ENCODE peak calls at places on chromosomes 11 and 22, in four cellular contexts. B is HAP-1, T is transverse colon, I is HCT116. V is an unnamed sample. For H3K9me3, the result is how much of the 10 kb centered on the place peaks cover.

GRCh38 chr11:69918938-69919650 is 99.9 kb upstream of the FGF3 start:
- DNase-seq in B (peak), T (peak), I (peak), V (peak)

GRCh38 chr11:129637983-129638776 is 177.5 kb upstream of the TMEM45B start:
- DNase-seq in B (no peak), T (no peak), I (no peak), V (no peak)

GRCh38 chr11:61666684-61667297 is 13.4 kb upstream of the DAGLA start:
- DNase-seq in B (no peak), T (no peak), I (no peak), V (no peak)

GRCh38 chr11:69272055-69272454 is 21.9 kb upstream of the MYEOV start:
- DNase-seq in B (no peak), T (no peak), I (no peak), V (no peak)

GRCh38 chr22:39946571-39947407 is 13.4 kb upstream of the TMA7B start:
- DNase-seq in B (no peak), T (no peak), I (no peak), V (no peak)

GRCh38 chr11:64598797-64599697 is 8.0 kb downstream of the SLC22A12 start:
- DNase-seq in B (no peak), T (no peak), I (no peak), V (no peak)

GRCh38 chr11:6418958-6419611 is at the start of gene APBB1:
- DNase-seq in B (peak), T (peak), I (no peak), V (peak)

GRCh38 chr11:79229047-79229446 is 211.8 kb downstream of the TENM4 start:
- DNase-seq in B (no peak), T (no peak), I (no peak), V (no peak)

GRCh38 chr11:18844753-18845367 is 53.3 kb upstream of the PTPN5 start:
- DNase-seq in B (no peak), T (no peak), I (peak), V (no peak)

GRCh38 chr11:39990413-39990812 is 1469.0 kb downstream of the LRRC4C start:
- DNase-seq in B (no peak), T (no peak), I (no peak), V (no peak)

GRCh38 chr11:73239111-73239521 is 21.0 kb downstream of the P2RY2 start:
- DNase-seq in B (no peak), T (no peak), I (no peak), V (no peak)

GRCh38 chr11:121757480-121758125 is 304.8 kb upstream of the SORL1-AS1 start:
- DNase-seq in B (no peak), T (no peak), I (no peak), V (no peak)

GRCh38 chr11:124114942-124115781 is at the start of gene VWA5A:
- DNase-seq in B (peak), T (peak), I (peak), V (peak)

GRCh38 chr22:26903030-26903856 is 245.9 kb downstream of the MIAT start:
- DNase-seq in B (peak), T (peak), I (no peak), V (no peak)

GRCh38 chr22:18032455-18033101 is 8.2 kb upstream of the MICAL3 start:
- DNase-seq in B (no peak), T (no peak), I (peak), V (no peak)

GRCh38 chr11:77644887-77645286 is 7.3 kb upstream of the CLNS1A start:
- DNase-seq in B (no peak), T (no peak), I (no peak), V (no peak)

GRCh38 chr11:134950692-134951304 is 538.8 kb upstream of the B3GAT1 start:
- DNase-seq in B (no peak), T (no peak), I (no peak), V (no peak)

GRCh38 chr22:39984006-39984405 is 10.7 kb upstream of the FAM83F start:
- DNase-seq in B (no peak), T (no peak), I (no peak), V (no peak)

GRCh38 chr11:117097567-117098268 is 510 bp downstream of the SIK3 start:
- DNase-seq in B (peak), T (peak), I (no peak), V (peak)

GRCh38 chr11:1127664-1128162 is 30.0 kb upstream of the MUC5AC start:
- DNase-seq in B (no peak), T (no peak), I (no peak), V (no peak)

GRCh38 chr11:3738241-3738640 is 59.1 kb downstream of the NUP98 start:
- DNase-seq in B (no peak), T (no peak), I (no peak), V (no peak)

GRCh38 chr11:60756307-60757032 is at the start of gene MS4A15:
- DNase-seq in B (peak), T (no peak), I (peak), V (no peak)

GRCh38 chr11:118663929-118664328 is 15.5 kb downstream of the TREH start:
- DNase-seq in B (no peak), T (no peak), I (no peak), V (no peak)

GRCh38 chr11:61149624-61150615 is 11.3 kb downstream of the VPS37C start:
- DNase-seq in B (peak), T (peak), I (no peak), V (no peak)

GRCh38 chr22:37454857-37455686 is 27.8 kb upstream of the ELFN2 start:
- DNase-seq in B (no peak), T (no peak), I (peak), V (no peak)

GRCh38 chr11:68398870-68399865 is 61.4 kb upstream of the PPP6R3 start:
- DNase-seq in B (no peak), T (peak), I (no peak), V (no peak)

GRCh38 chr22:19844423-19845368 is 10.0 kb downstream of the GNB1L start:
- DNase-seq in B (no peak), T (no peak), I (no peak), V (no peak)

GRCh38 chr22:29023172-29023796 is 38.3 kb downstream of the C22orf31 start:
- DNase-seq in B (no peak), T (no peak), I (no peak), V (no peak)

GRCh38 chr11:82229346-82229745 is 504.3 kb downstream of the FAM181B start:
- DNase-seq in B (no peak), T (no peak), I (no peak), V (no peak)

GRCh38 chr11:71207996-71208774 is 44.2 kb downstream of the SHANK2 start:
- DNase-seq in B (no peak), T (no peak), I (no peak), V (no peak)

GRCh38 chr11:116867619-116868018 is 30.2 kb upstream of the APOA1 start:
- DNase-seq in B (no peak), T (no peak), I (no peak), V (no peak)

GRCh38 chr11:86183694-86184093 is 60.9 kb upstream of the EED start:
- DNase-seq in B (no peak), T (no peak), I (no peak), V (no peak)

GRCh38 chr22:45212992-45213751 is 27.5 kb downstream of the KIAA0930 start:
- DNase-seq in B (no peak), T (peak), I (no peak), V (no peak)

GRCh38 chr11:116931206-116931953 is 94.0 kb upstream of the APOA1 start:
- DNase-seq in B (no peak), T (no peak), I (no peak), V (no peak)

DNA sequence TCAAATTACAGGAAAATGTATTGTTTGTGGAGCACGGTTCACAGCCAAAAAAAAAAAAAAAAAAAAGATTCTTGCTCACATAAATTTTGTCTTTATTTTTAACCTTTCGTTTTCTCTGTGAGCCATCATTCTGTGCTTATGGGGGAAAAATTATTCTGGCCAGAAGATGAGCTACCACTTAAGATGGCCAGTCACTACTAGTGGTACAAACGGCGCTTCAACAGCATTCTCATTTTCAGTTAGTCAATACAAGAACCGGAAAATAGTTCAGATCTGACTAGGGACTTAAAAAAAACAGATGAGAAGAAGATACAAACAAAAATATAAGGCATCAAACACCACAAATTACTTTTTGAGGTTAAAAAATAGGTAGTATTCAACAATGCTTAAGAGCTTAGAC is 158.6 kb upstream of the CNTN5 start:
- DNase-seq in B (no peak), T (no peak), I (no peak), V (no peak)
- H3K9me3 ChIP-seq in B (under half), T (under half), I (under half), V (under half)

GRCh38 chr22:47232753-47233152 is 470.3 kb downstream of the TBC1D22A start:
- DNase-seq in B (no peak), T (no peak), I (no peak), V (no peak)

GRCh38 chr22:47228767-47229166 is 466.3 kb downstream of the TBC1D22A start:
- DNase-seq in B (no peak), T (no peak), I (no peak), V (no peak)

GRCh38 chr22:47233316-47234243 is 471.1 kb downstream of the TBC1D22A start:
- DNase-seq in B (no peak), T (no peak), I (no peak), V (no peak)

GRCh38 chr22:47232197-47232596 is 469.7 kb downstream of the TBC1D22A start:
- DNase-seq in B (no peak), T (no peak), I (no peak), V (no peak)

GRCh38 chr22:47231759-47232158 is 469.3 kb downstream of the TBC1D22A start:
- DNase-seq in B (no peak), T (no peak), I (no peak), V (no peak)
- H3K9me3 ChIP-seq in B (under half), T (under half), I (under half), V (under half)

GRCh38 chr22:47259990-47260389 is 497.5 kb downstream of the TBC1D22A start:
- DNase-seq in B (no peak), T (no peak), I (no peak), V (no peak)

GRCh38 chr22:47260551-47260950 is 498.1 kb downstream of the TBC1D22A start:
- DNase-seq in B (no peak), T (no peak), I (no peak), V (no peak)

GRCh38 chr22:47251911-47252310 is 489.5 kb downstream of the TBC1D22A start:
- DNase-seq in B (no peak), T (no peak), I (no peak), V (no peak)

GRCh38 chr22:47259049-47259448 is 496.6 kb downstream of the TBC1D22A start:
- DNase-seq in B (no peak), T (no peak), I (no peak), V (no peak)

GRCh38 chr22:47257566-47257965 is 495.1 kb downstream of the TBC1D22A start:
- DNase-seq in B (no peak), T (no peak), I (no peak), V (no peak)
- H3K9me3 ChIP-seq in B (under half), T (under half), I (under half), V (under half)

DNA sequence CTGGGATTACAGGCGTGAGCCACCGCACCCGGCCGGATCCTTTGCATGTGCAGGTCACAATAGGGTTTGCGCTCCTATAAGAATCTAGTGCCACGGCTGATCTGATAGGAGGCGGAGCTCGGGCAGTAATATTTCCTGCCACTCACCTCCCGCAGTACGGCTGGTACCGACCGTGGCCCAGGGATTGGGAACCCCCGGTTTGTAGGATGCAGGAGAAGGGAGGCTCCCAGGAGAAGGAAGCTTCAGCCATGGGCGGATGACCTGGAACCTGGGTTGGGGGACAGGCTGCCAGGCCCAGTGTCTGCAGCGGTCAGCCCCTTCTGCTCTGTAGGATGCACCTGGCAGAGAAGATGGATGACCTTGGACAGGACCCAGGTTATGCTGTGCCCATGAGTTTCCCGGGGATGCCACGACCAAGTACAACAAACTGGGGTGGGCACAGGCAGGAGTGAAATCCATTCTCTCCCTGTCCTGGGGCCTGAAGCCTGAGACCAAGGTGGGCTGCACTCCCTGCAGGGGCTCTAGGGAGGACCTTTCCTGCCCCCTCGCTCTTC is 818.9 kb downstream of the BRD1 start:
- DNase-seq in B (no peak), T (no peak), I (no peak), V (no peak)
- H3K9me3 ChIP-seq in B (under half), T (under half), I (under half), V (under half)